ENCODE peak calls at places on chromosomes 7 and 10, in five cellular contexts. V is glutamatergic neuron, K is GM23248, P is COR-L47, M is SK-N-DZ. W is an unnamed sample.

GRCh38 chr10:124554085-124554858 is 92.6 kb downstream of the LHPP start:
- DNase-seq in P (no peak), M (no peak), K (no peak), V (no peak), W (no peak)

GRCh38 chr10:33661580-33662269 is 327.3 kb upstream of the NRP1 start:
- DNase-seq in M (no peak), P (peak; percentile 13), V (peak; percentile 28), K (peak; percentile 94), W (peak; percentile 39)

GRCh38 chr10:63645195-63645594 is 124.0 kb downstream of the REEP3 start:
- DNase-seq in V (no peak), P (no peak), K (no peak), M (no peak), W (no peak)

GRCh38 chr10:72935358-72935757 is 19.2 kb downstream of the PLA2G12B start:
- DNase-seq in K (peak; percentile 7), V (no peak), P (no peak), M (no peak), W (no peak)

GRCh38 chr7:65912220-65912619 is 39.3 kb downstream of the VKORC1L1 start:
- DNase-seq in K (no peak), P (no peak), V (no peak), M (no peak), W (no peak)

GRCh38 chr10:89337493-89337892 is 9.7 kb downstream of the IFIT3 start:
- DNase-seq in M (no peak), V (no peak), P (no peak), K (peak; percentile 64), W (no peak)

GRCh38 chr7:156145184-156145583 is 332.9 kb upstream of the SHH start:
- DNase-seq in M (no peak), K (no peak), V (no peak), P (no peak), W (no peak)

GRCh38 chr7:92916751-92917369 is 80.5 kb upstream of the CDK6 start:
- DNase-seq in V (no peak), M (no peak), P (no peak), K (peak; percentile 61), W (no peak)

GRCh38 chr10:103510791-103511757 is 17.6 kb downstream of the NEURL1 start:
- DNase-seq in P (no peak), K (no peak), V (no peak), M (no peak), W (no peak)

GRCh38 chr7:87475359-87476178 is at the start of gene ABCB4:
- DNase-seq in P (no peak), V (peak; percentile 36), K (peak; percentile 41), M (peak; percentile 10), W (no peak)

GRCh38 chr10:119135517-119135890 is 30.0 kb downstream of the SFXN4 start:
- DNase-seq in V (no peak), M (no peak), K (peak; percentile 74), P (no peak), W (no peak)

GRCh38 chr10:102157224-102157623 is 5.0 kb downstream of the NOLC1 start:
- DNase-seq in V (no peak), M (no peak), K (no peak), P (no peak), W (no peak)

GRCh38 chr7:479115-479947 is 40.3 kb downstream of the PDGFA start:
- DNase-seq in K (no peak), P (no peak), V (peak; percentile 15), M (no peak), W (no peak)

GRCh38 chr10:126583507-126584200 is 86.8 kb downstream of the C10orf90 start:
- DNase-seq in V (no peak), K (no peak), P (no peak), M (no peak), W (no peak)

GRCh38 chr10:43038783-43039628 is 37.9 kb upstream of the RET start:
- DNase-seq in V (no peak), P (no peak), K (no peak), M (no peak), W (no peak)

GRCh38 chr10:30247704-30248103 is 101.4 kb downstream of the MTPAP start:
- DNase-seq in P (no peak), M (no peak), K (no peak), V (no peak), W (no peak)

GRCh38 chr7:22356010-22356854 is 722 bp downstream of the RAPGEF5 start:
- DNase-seq in P (no peak), V (peak; percentile 40), M (peak; percentile 35), K (peak; percentile 7), W (no peak)

GRCh38 chr7:121530251-121531174 is 134.4 kb upstream of the FAM3C start:
- DNase-seq in K (peak; percentile 95), V (no peak), P (no peak), M (no peak), W (no peak)

GRCh38 chr10:14681305-14681704 is 93.4 kb downstream of the FAM107B start:
- DNase-seq in V (no peak), P (no peak), K (no peak), M (no peak), W (no peak)

GRCh38 chr7:26284995-26285632 is 6.5 kb upstream of the SNX10 start:
- DNase-seq in K (no peak), M (no peak), V (no peak), P (peak; percentile 7), W (no peak)

GRCh38 chr10:33706191-33706590 is 371.7 kb upstream of the NRP1 start:
- DNase-seq in M (no peak), V (no peak), P (no peak), K (peak; percentile 93), W (no peak)

GRCh38 chr10:102410427-102411073 is 8.0 kb downstream of the PSD start:
- DNase-seq in P (no peak), K (peak; percentile 31), M (peak; percentile 61), V (peak; percentile 74), W (peak; percentile 26)

GRCh38 chr10:123109466-123109865 is 26.3 kb upstream of the HMX3 start:
- DNase-seq in P (no peak), V (no peak), K (no peak), M (no peak), W (no peak)

GRCh38 chr10:31702005-31702404 is 226.6 kb downstream of the ARHGAP12 start:
- DNase-seq in M (no peak), P (no peak), V (no peak), K (no peak), W (no peak)

GRCh38 chr7:27442446-27442845 is 199.8 kb downstream of the EVX1 start:
- DNase-seq in V (no peak), P (no peak), M (no peak), K (peak; percentile 80), W (no peak)

GRCh38 chr10:79260803-79261740 is 86.2 kb upstream of the PPIF start:
- DNase-seq in V (peak; percentile 86), P (peak; percentile 27), K (no peak), M (peak; percentile 95), W (peak; percentile 62)

GRCh38 chr10:104040382-104040781 is 45.3 kb downstream of the COL17A1 start:
- DNase-seq in M (no peak), K (no peak), P (no peak), V (no peak), W (no peak)

GRCh38 chr10:114453576-114453975 is 49.3 kb upstream of the AFAP1L2 start:
- DNase-seq in K (no peak), V (no peak), P (no peak), M (no peak), W (no peak)

GRCh38 chr7:8236781-8237407 is 25.1 kb downstream of the ICA1 start:
- DNase-seq in K (no peak), P (no peak), V (no peak), M (peak; percentile 50), W (no peak)

GRCh38 chr7:114979388-114979787 is 57.5 kb downstream of the MDFIC start:
- DNase-seq in K (no peak), P (no peak), M (no peak), V (no peak), W (no peak)

GRCh38 chr7:65980478-65981250 is 1.3 kb downstream of the GUSB start:
- DNase-seq in M (peak; percentile 21), V (no peak), K (peak; percentile 30), P (peak; percentile 3), W (no peak)

W was measured in amygdala.